ENCODE peak calls at places on chromosomes 6 and 20, in seven cellular contexts. One of them, this sample, is unnamed.

GRCh38 chr20:542777-543368 is 717 bp downstream of the CSNK2A1 start:
- DNase-seq in dermis blood vessel endothelial cell: peak
- DNase-seq in activated T-helper 1 cell treated with anti-CD3 and anti-CD28 coated beads, Interleukin-12 subunit alpha, Interleukin-12 subunit beta, Interleukin-2, Interleukin-4 antibody, amounts not matched to agents 30 ng/mL and 10 ng/mL and 1 ng/mL, durations not matched to agents 14 hours and 24 hours and 36 hours: no peak
- DNase-seq in activated B cell treated with CpG ODN at 0.5 μM for 24 hours: no peak
- DNase-seq in GM13977: peak
- DNase-seq in HEK293T: peak
- DNase-seq in stimulated activated CD8-positive, alpha-beta memory T cell treated with anti-CD3 and anti-CD28 coated beads, Interleukin-15, amount 100 ng/mL, for 1 hour: no peak
- DNase-seq in this sample: no peak

GRCh38 chr6:35230950-35231349 is 17.2 kb downstream of the SCUBE3 start:
- DNase-seq in dermis blood vessel endothelial cell: no peak
- DNase-seq in activated T-helper 1 cell treated with anti-CD3 and anti-CD28 coated beads, Interleukin-12 subunit alpha, Interleukin-12 subunit beta, Interleukin-2, Interleukin-4 antibody, amounts not matched to agents 30 ng/mL and 10 ng/mL and 1 ng/mL, durations not matched to agents 14 hours and 24 hours and 36 hours: no peak
- DNase-seq in activated B cell treated with CpG ODN at 0.5 μM for 24 hours: no peak
- DNase-seq in GM13977: no peak
- DNase-seq in HEK293T: no peak
- DNase-seq in stimulated activated CD8-positive, alpha-beta memory T cell treated with anti-CD3 and anti-CD28 coated beads, Interleukin-15, amount 100 ng/mL, for 1 hour: no peak
- DNase-seq in this sample: no peak

GRCh38 chr20:62369508-62370114 is 2.5 kb upstream of the LAMA5 start:
- DNase-seq in dermis blood vessel endothelial cell: no peak
- DNase-seq in activated T-helper 1 cell treated with anti-CD3 and anti-CD28 coated beads, Interleukin-12 subunit alpha, Interleukin-12 subunit beta, Interleukin-2, Interleukin-4 antibody, amounts not matched to agents 30 ng/mL and 10 ng/mL and 1 ng/mL, durations not matched to agents 14 hours and 24 hours and 36 hours: no peak
- DNase-seq in activated B cell treated with CpG ODN at 0.5 μM for 24 hours: no peak
- DNase-seq in GM13977: no peak
- DNase-seq in HEK293T: no peak
- DNase-seq in stimulated activated CD8-positive, alpha-beta memory T cell treated with anti-CD3 and anti-CD28 coated beads, Interleukin-15, amount 100 ng/mL, for 1 hour: no peak
- DNase-seq in this sample: peak

GRCh38 chr6:15276036-15276435 is 30.2 kb downstream of the JARID2 start:
- DNase-seq in dermis blood vessel endothelial cell: no peak
- DNase-seq in activated T-helper 1 cell treated with anti-CD3 and anti-CD28 coated beads, Interleukin-12 subunit alpha, Interleukin-12 subunit beta, Interleukin-2, Interleukin-4 antibody, amounts not matched to agents 30 ng/mL and 10 ng/mL and 1 ng/mL, durations not matched to agents 14 hours and 24 hours and 36 hours: no peak
- DNase-seq in activated B cell treated with CpG ODN at 0.5 μM for 24 hours: no peak
- DNase-seq in GM13977: no peak
- DNase-seq in HEK293T: no peak
- DNase-seq in stimulated activated CD8-positive, alpha-beta memory T cell treated with anti-CD3 and anti-CD28 coated beads, Interleukin-15, amount 100 ng/mL, for 1 hour: no peak
- DNase-seq in this sample: no peak

GRCh38 chr20:47988601-47989116 is 203.4 kb upstream of the SULF2 start:
- DNase-seq in dermis blood vessel endothelial cell: no peak
- DNase-seq in activated T-helper 1 cell treated with anti-CD3 and anti-CD28 coated beads, Interleukin-12 subunit alpha, Interleukin-12 subunit beta, Interleukin-2, Interleukin-4 antibody, amounts not matched to agents 30 ng/mL and 10 ng/mL and 1 ng/mL, durations not matched to agents 14 hours and 24 hours and 36 hours: no peak
- DNase-seq in activated B cell treated with CpG ODN at 0.5 μM for 24 hours: no peak
- DNase-seq in GM13977: no peak
- DNase-seq in HEK293T: no peak
- DNase-seq in stimulated activated CD8-positive, alpha-beta memory T cell treated with anti-CD3 and anti-CD28 coated beads, Interleukin-15, amount 100 ng/mL, for 1 hour: no peak
- DNase-seq in this sample: peak

GRCh38 chr6:16800942-16801341 is 39.7 kb upstream of the ATXN1 start:
- DNase-seq in dermis blood vessel endothelial cell: no peak
- DNase-seq in activated T-helper 1 cell treated with anti-CD3 and anti-CD28 coated beads, Interleukin-12 subunit alpha, Interleukin-12 subunit beta, Interleukin-2, Interleukin-4 antibody, amounts not matched to agents 30 ng/mL and 10 ng/mL and 1 ng/mL, durations not matched to agents 14 hours and 24 hours and 36 hours: no peak
- DNase-seq in activated B cell treated with CpG ODN at 0.5 μM for 24 hours: no peak
- DNase-seq in GM13977: no peak
- DNase-seq in HEK293T: no peak
- DNase-seq in stimulated activated CD8-positive, alpha-beta memory T cell treated with anti-CD3 and anti-CD28 coated beads, Interleukin-15, amount 100 ng/mL, for 1 hour: no peak
- DNase-seq in this sample: no peak

GRCh38 chr6:134352786-134353480 is 35.0 kb upstream of the SGK1 start:
- DNase-seq in dermis blood vessel endothelial cell: peak
- DNase-seq in activated T-helper 1 cell treated with anti-CD3 and anti-CD28 coated beads, Interleukin-12 subunit alpha, Interleukin-12 subunit beta, Interleukin-2, Interleukin-4 antibody, amounts not matched to agents 30 ng/mL and 10 ng/mL and 1 ng/mL, durations not matched to agents 14 hours and 24 hours and 36 hours: no peak
- DNase-seq in activated B cell treated with CpG ODN at 0.5 μM for 24 hours: no peak
- DNase-seq in GM13977: no peak
- DNase-seq in HEK293T: no peak
- DNase-seq in stimulated activated CD8-positive, alpha-beta memory T cell treated with anti-CD3 and anti-CD28 coated beads, Interleukin-15, amount 100 ng/mL, for 1 hour: no peak
- DNase-seq in this sample: no peak

GRCh38 chr6:52610745-52611355 is 34.0 kb upstream of the TRAM2 start:
- DNase-seq in dermis blood vessel endothelial cell: no peak
- DNase-seq in activated T-helper 1 cell treated with anti-CD3 and anti-CD28 coated beads, Interleukin-12 subunit alpha, Interleukin-12 subunit beta, Interleukin-2, Interleukin-4 antibody, amounts not matched to agents 30 ng/mL and 10 ng/mL and 1 ng/mL, durations not matched to agents 14 hours and 24 hours and 36 hours: no peak
- DNase-seq in activated B cell treated with CpG ODN at 0.5 μM for 24 hours: no peak
- DNase-seq in GM13977: no peak
- DNase-seq in HEK293T: no peak
- DNase-seq in stimulated activated CD8-positive, alpha-beta memory T cell treated with anti-CD3 and anti-CD28 coated beads, Interleukin-15, amount 100 ng/mL, for 1 hour: no peak
- DNase-seq in this sample: no peak

GRCh38 chr6:29559524-29560287 is at the start of gene UBD:
- DNase-seq in dermis blood vessel endothelial cell: no peak
- DNase-seq in activated T-helper 1 cell treated with anti-CD3 and anti-CD28 coated beads, Interleukin-12 subunit alpha, Interleukin-12 subunit beta, Interleukin-2, Interleukin-4 antibody, amounts not matched to agents 30 ng/mL and 10 ng/mL and 1 ng/mL, durations not matched to agents 14 hours and 24 hours and 36 hours: no peak
- DNase-seq in activated B cell treated with CpG ODN at 0.5 μM for 24 hours: no peak
- DNase-seq in GM13977: no peak
- DNase-seq in HEK293T: no peak
- DNase-seq in stimulated activated CD8-positive, alpha-beta memory T cell treated with anti-CD3 and anti-CD28 coated beads, Interleukin-15, amount 100 ng/mL, for 1 hour: no peak
- DNase-seq in this sample: no peak

This sample was measured in T47D.